ENCODE peak calls at places on chromosome 19, in eight cellular contexts. H is heart right ventricle; A is A549; Q is HCT116; U is upper lobe of left lung; J is neuronal stem cell; R is CD4-positive, alpha-beta T cell; G is IMR-90. X is an unnamed sample.

GRCh38 chr19:53076984-53077383 is 26.2 kb downstream of the ZNF160 start:
- DNase-seq in G (peak; percentile 28), A (no peak), Q (no peak), R (no peak), J (peak; percentile 47), H (peak; percentile 55), U (no peak), X (peak; percentile 50)

GRCh38 chr19:55441692-55442321 is 1.3 kb downstream of the SHISA7 start:
- DNase-seq in R (no peak), U (peak; percentile 80), H (no peak), A (no peak), G (no peak), Q (no peak), J (no peak), X (no peak)

GRCh38 chr19:55370305-55370988 is at the start of gene IL11:
- DNase-seq in A (peak; percentile 65), J (no peak), U (no peak), G (peak; percentile 78), R (no peak), H (no peak), Q (no peak), X (no peak)

GRCh38 chr19:2391118-2391725 is 31.2 kb downstream of the TMPRSS9 start:
- DNase-seq in A (peak; percentile 39), G (peak; percentile 78), R (peak; percentile 29), J (peak; percentile 54), Q (peak; percentile 66), U (no peak), H (no peak), X (no peak)

GRCh38 chr19:33477781-33478180 is 43.8 kb downstream of the PEPD start:
- DNase-seq in R (no peak), A (no peak), G (peak; percentile 21), Q (no peak), H (no peak), U (no peak), J (no peak), X (no peak)

GRCh38 chr19:4455742-4456565 is 1.6 kb downstream of the UBXN6 start:
- DNase-seq in A (no peak), G (peak; percentile 84), Q (no peak), H (peak; percentile 61), U (no peak), J (no peak), R (no peak), X (no peak)

GRCh38 chr19:49515767-49516166 is 3.3 kb downstream of the FCGRT start:
- DNase-seq in Q (no peak), R (no peak), H (peak; percentile 40), G (no peak), A (no peak), U (no peak), J (no peak), X (peak; percentile 16)

GRCh38 chr19:38684078-38684861 is 36.8 kb downstream of the ACTN4 start:
- DNase-seq in R (no peak), U (no peak), A (peak; percentile 100), G (peak; percentile 91), Q (peak; percentile 93), H (peak; percentile 55), J (no peak), X (peak; percentile 25)

GRCh38 chr19:30630289-30631034 is 258.3 kb downstream of the ZNF536 start:
- DNase-seq in A (no peak), G (no peak), J (no peak), Q (no peak), R (no peak), H (no peak), U (no peak), X (no peak)

GRCh38 chr19:53772943-53773342 is 51.2 kb downstream of the NLRP12 start:
- DNase-seq in G (peak; percentile 47), A (peak; percentile 38), J (peak; percentile 61), Q (peak; percentile 61), H (no peak), R (peak; percentile 37), U (no peak), X (no peak)

GRCh38 chr19:51203941-51204720 is 20.7 kb upstream of the CD33 start:
- DNase-seq in U (no peak), G (no peak), J (no peak), R (no peak), A (no peak), H (no peak), Q (no peak), X (no peak)

GRCh38 chr19:1860133-1860775 is 3.1 kb downstream of the KLF16 start:
- DNase-seq in H (no peak), J (peak; percentile 78), Q (no peak), A (no peak), G (peak; percentile 81), U (no peak), R (peak; percentile 59), X (peak; percentile 64)

GRCh38 chr19:48158210-48158790 is 11.8 kb downstream of the LIG1 start:
- DNase-seq in A (no peak), G (no peak), Q (no peak), J (no peak), U (peak; percentile 34), H (no peak), R (no peak), X (no peak)
- H3K27ac ChIP-seq in A (no peak overlapping the region), G (no peak overlapping the region), Q (no peak overlapping the region), J (no peak overlapping the region), U (no peak overlapping the region), H (no peak overlapping the region), R (no peak overlapping the region), X (no peak overlapping the region)

DNA sequence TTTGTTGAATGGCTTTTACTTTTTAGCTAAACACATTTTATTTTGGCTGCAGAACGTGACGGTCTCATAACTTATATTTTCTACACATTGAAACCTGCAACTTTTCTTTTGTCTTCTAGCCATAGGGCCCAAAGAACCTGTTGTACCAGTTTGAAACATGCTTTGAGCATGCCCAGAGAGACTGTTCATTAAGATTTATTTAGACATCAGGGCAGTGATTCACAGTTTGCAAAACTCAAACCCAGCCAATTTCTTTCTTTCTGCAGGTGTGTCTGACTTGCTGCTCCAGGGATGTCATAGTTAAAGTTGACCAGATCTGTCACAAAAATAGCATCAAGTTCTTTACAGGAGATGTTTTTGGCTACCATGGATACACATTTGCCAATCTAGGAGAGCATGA is 22.0 kb downstream of the SAE1 start:
- DNase-seq in R (no peak), Q (no peak), U (no peak), A (no peak), H (no peak), G (peak; percentile 47), J (no peak), X (no peak)
- H3K27ac ChIP-seq in R (no peak overlapping the region), Q (peak overlapping the region; percentile 31), U (no peak overlapping the region), A (no peak overlapping the region), H (no peak overlapping the region), G (no peak overlapping the region), J (no peak overlapping the region), X (no peak overlapping the region)

DNA sequence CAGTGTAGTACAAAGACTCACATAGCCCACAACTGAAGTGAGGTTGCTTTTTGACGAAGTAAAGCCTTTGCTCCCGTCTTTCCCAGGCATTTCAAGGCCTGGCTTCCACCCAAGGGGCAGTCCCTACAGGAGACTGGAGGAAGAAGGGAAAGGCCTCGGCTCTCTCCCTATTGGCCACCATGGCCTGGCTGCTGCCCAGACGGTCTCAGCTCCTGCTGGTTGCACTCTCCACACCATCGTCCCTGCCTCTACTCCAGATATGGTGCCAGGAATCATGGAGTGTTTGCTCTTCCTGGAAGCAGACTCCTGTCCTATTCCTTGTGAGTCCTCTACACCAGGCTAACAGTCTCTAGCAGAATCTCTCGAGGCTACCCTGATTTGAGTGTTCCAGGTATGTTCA is 124.1 kb upstream of the UQCRFS1 start:
- DNase-seq in G (no peak), U (no peak), Q (no peak), J (no peak), R (no peak), A (no peak), H (no peak), X (no peak)
- H3K27ac ChIP-seq in G (no peak overlapping the region), U (no peak overlapping the region), Q (no peak overlapping the region), J (no peak overlapping the region), R (no peak overlapping the region), A (no peak overlapping the region), H (no peak overlapping the region), X (no peak overlapping the region)

DNA sequence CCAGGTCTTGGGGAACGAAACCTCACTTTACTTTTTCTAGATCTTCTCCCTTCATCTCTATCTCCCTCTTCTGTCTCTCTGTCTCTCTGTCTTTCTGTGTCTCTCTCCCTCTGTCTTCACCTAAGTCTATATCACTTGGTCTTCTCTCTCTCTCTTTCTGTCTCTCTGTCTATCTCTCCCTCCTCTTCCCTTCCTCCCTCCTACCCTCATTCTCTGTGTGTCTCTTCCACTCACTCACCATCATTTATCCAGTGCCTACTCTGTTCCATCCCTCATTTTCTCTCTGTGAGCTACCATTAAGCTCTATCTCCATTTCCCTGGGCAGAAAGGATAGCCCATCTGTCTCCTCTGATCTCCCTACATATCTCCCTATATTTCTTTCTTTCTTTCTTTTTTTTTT is 32.2 kb upstream of the FBL start:
- DNase-seq in A (no peak), U (no peak), Q (no peak), H (no peak), R (no peak), G (no peak), J (no peak), X (no peak)
- H3K27ac ChIP-seq in A (no peak overlapping the region), U (no peak overlapping the region), Q (no peak overlapping the region), H (no peak overlapping the region), R (no peak overlapping the region), G (no peak overlapping the region), J (no peak overlapping the region), X (no peak overlapping the region)

DNA sequence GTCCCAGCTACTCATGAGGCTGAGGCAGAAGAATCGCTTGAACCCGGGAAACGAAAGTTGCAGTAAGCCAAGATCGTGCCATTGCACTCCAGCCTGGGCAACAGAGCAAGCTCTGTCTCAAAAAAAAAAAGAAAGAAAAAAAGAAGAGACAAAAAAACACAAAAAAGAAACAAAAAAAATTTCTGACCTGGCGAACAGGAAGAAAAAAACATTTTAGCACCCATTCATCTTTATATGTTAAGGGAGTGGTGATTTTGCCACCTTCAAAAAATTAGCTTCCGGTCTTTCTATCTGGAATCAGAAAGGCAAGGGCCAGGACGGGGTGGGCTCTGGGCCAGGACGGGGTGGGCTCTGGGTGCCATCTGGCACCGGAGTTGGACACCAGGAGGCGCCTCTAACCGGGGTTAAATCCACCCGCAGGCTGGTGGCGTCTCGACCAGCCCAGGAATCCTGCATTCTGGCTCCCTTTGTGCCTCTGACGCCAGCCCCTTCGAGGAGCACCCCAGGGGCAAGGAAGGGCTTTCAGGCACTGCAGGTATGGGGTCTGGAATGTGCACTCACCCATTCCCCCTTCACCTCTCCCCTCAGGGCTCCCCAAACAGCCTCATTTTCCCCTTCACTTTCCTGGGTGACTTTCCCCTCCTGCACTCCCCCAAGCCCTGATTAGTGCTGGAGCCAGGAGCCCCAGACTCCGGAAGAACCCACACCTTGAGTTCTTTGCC is 10.4 kb upstream of the ZSWIM4 start:
- DNase-seq in J (no peak), H (peak; percentile 82), A (no peak), G (peak; percentile 58), R (peak; percentile 69), Q (peak; percentile 39), U (peak; percentile 87), X (no peak)
- H3K27ac ChIP-seq in J (no peak overlapping the region), H (no peak overlapping the region), A (peak overlapping the region; percentile 88), G (peak overlapping the region; percentile 33), R (no peak overlapping the region), Q (peak overlapping the region; percentile 41), U (no peak overlapping the region), X (no peak overlapping the region)

X was measured in caudate nucleus.